ENCODE peak calls at places on chromosomes 11 and 22, in six cellular contexts. Y is neural progenitor cell, Z is PC-9, H is brain microvascular endothelial cell, W is pancreas, X is IMR-90. L is an unnamed sample.

GRCh38 chr22:44616882-44617655 is 84.9 kb upstream of the PRR5 start:
- DNase-seq in H (no peak), X (no peak), Z (no peak), Y (no peak), W (no peak), L (no peak)

GRCh38 chr11:133950874-133951483 is 5.8 kb downstream of the IGSF9B start:
- DNase-seq in H (no peak), X (no peak), W (peak; percentile 11), Y (peak; percentile 39), Z (no peak), L (no peak)

GRCh38 chr11:87589082-87589481 is 551.3 kb downstream of the TMEM135 start:
- DNase-seq in X (no peak), Y (no peak), H (no peak), W (no peak), Z (no peak), L (no peak)

GRCh38 chr11:13249992-13250391 is 27.6 kb upstream of the BMAL1 start:
- DNase-seq in Y (peak; percentile 20), Z (no peak), X (no peak), H (no peak), W (no peak), L (no peak)

GRCh38 chr11:35270342-35270741 is 131.4 kb downstream of the CD44 start:
- DNase-seq in H (no peak), Y (no peak), X (peak; percentile 26), W (no peak), Z (no peak), L (no peak)

GRCh38 chr11:36360833-36361232 is 64.7 kb downstream of the PRR5L start:
- DNase-seq in Y (no peak), H (no peak), Z (no peak), W (no peak), X (no peak), L (peak; percentile 30)

GRCh38 chr22:29782061-29782845 is 15.1 kb downstream of the UQCR10 start:
- DNase-seq in H (no peak), X (peak; percentile 46), W (peak; percentile 91), Z (peak; percentile 61), Y (no peak), L (no peak)

GRCh38 chr22:45977551-45978274 is 751 bp upstream of the WNT7B start:
- DNase-seq in Z (no peak), X (peak; percentile 22), W (no peak), Y (peak; percentile 77), H (no peak), L (no peak)

GRCh38 chr22:49207008-49207775 is 620.5 kb downstream of the BRD1 start:
- DNase-seq in W (no peak), Y (no peak), H (no peak), Z (no peak), X (no peak), L (no peak)

GRCh38 chr11:61791737-61792309 is 576 bp downstream of the TMEM258 start:
- DNase-seq in H (peak; percentile 96), X (peak; percentile 95), Y (peak; percentile 86), Z (peak; percentile 75), W (peak; percentile 70), L (peak; percentile 93)
- TF ChIP-seq CTCF in H (peak; percentile 4), X (no peak), Y (peak; percentile 16), Z (no peak), W (no peak), L (no peak)

GRCh38 chr11:109641549-109641948 is 219.6 kb downstream of the C11orf87 start:
- DNase-seq in H (peak; percentile 46), W (no peak), X (peak; percentile 38), Z (no peak), Y (peak; percentile 77), L (peak; percentile 49)
- TF ChIP-seq CTCF in H (peak; percentile 36), W (no peak), X (peak; percentile 8), Z (no peak), Y (peak; percentile 50), L (peak; percentile 26)

GRCh38 chr22:41206719-41207118 is 1.6 kb downstream of the L3MBTL2 start:
- DNase-seq in Z (no peak), Y (no peak), W (no peak), X (no peak), H (no peak), L (no peak)
- TF ChIP-seq CTCF in Z (no peak), Y (no peak), W (no peak), X (no peak), H (no peak), L (no peak)

DNA sequence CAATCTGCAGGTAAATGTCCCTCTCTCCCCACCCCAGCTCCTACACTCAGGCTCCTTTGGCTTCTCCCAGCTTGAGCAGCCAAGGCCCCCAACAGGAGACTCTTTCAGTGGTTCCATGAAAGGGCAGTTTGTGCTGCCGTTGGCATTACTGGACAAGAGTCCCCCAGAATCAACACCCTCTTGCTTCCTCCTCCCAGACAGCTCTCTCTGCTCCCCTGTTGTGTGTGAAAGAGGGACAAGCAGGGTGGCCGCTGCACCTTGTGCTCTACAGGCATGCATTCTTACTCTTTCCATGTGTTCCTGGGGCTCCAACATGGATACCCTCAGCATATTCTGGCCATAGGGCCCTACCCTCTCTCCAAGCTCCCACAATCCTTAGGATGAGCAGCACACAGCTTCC is 48.7 kb downstream of the P4HA3 start:
- DNase-seq in W (no peak), H (no peak), X (no peak), Z (no peak), Y (no peak), L (no peak)
- TF ChIP-seq CTCF in W (no peak), H (no peak), X (no peak), Z (no peak), Y (no peak), L (no peak)

GRCh38 chr11:449889-450808 is at the start of gene PTDSS2:
- DNase-seq in W (peak; percentile 95), X (peak; percentile 94), H (peak; percentile 95), Z (peak; percentile 79), Y (peak; percentile 99), L (peak; percentile 96)

GRCh38 chr11:452916-453527 is 2.9 kb downstream of the PTDSS2 start:
- DNase-seq in Z (no peak), W (peak; percentile 18), H (no peak), Y (no peak), X (no peak), L (no peak)

GRCh38 chr11:452203-452744 is 2.2 kb downstream of the PTDSS2 start:
- DNase-seq in W (peak; percentile 25), X (no peak), Y (no peak), H (no peak), Z (no peak), L (no peak)

GRCh38 chr11:451738-452137 is 1.7 kb downstream of the PTDSS2 start:
- DNase-seq in Z (no peak), H (no peak), W (peak; percentile 39), X (no peak), Y (no peak), L (no peak)

DNA sequence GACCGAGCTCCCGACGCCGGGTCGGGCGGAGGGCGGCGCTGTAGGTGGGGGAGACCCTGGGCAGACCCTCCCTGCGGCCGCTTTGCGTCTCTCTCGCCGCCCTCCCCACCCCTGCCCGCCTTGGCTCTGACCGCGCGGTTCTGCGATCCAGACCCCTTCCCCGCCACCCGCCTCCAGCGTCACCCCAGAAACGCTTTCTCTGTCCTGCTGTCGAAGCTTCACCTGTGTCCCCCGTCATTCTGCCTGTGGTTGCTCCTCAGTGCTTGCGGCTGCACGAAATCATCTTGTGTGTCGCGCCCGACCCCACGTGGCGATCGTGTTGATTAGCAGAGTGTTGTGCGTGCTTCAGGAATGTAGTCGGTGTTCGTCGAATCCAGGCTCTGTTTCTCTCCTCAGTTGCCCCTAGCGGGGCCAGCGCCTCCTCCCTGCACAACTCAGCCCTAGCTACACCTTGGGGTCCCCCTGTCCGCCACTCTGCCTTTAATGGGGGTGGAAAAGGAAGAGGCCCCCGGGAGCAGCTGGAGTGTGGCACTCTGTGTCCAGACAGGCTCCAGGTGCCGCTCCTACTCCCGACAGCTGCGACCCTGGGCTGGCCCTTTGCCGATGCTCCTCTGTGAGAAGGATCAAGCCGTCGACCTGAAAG is 851 bp downstream of the PTDSS2 start:
- DNase-seq in Y (peak; percentile 85), Z (peak; percentile 52), W (peak; percentile 66), H (peak; percentile 60), X (peak; percentile 66), L (peak; percentile 56)
- TF ChIP-seq CTCF in Y (peak; percentile 37), Z (no peak), W (no peak), H (peak; percentile 25), X (peak; percentile 35), L (peak; percentile 17)